ENCODE peak calls at places on chromosomes 1 and 21, in nine cellular contexts. V is HCT116; N is CD8-positive, alpha-beta memory T cell; L is activated T-helper 1 cell treated with anti-CD3 and anti-CD28 coated beads, Interleukin-12 subunit alpha, Interleukin-12 subunit beta, Interleukin-2, Interleukin-4 antibody, amounts not matched to agents 30 ng/mL and 10 ng/mL and 1 ng/mL, durations not matched to agents 14 hours and 24 hours and 36 hours; A is hypothalamus; C is activated CD4-positive, alpha-beta T cell treated with anti-CD3 and anti-CD28 coated beads for 48 hours; H is HuH-7.5; I is AG08396; U is gastrocnemius medialis. O is an unnamed sample.

GRCh38 chr21:32813265-32813903 is 41.8 kb upstream of the PAXBP1 start:
- DNase-seq in N (no peak), V (no peak), A (no peak), C (no peak), L (no peak), H (no peak), I (no peak), U (no peak), O (no peak)

GRCh38 chr1:18142471-18142870 is 34.9 kb downstream of the IGSF21 start:
- DNase-seq in I (no peak), H (no peak), L (no peak), N (no peak), U (no peak), C (no peak), V (no peak), A (no peak), O (no peak)

GRCh38 chr1:167121375-167122120 is 27.7 kb downstream of the STYXL2 start:
- DNase-seq in N (peak; percentile 11), V (peak; percentile 18), A (no peak), L (peak; percentile 13), H (no peak), C (peak; percentile 40), I (no peak), U (no peak), O (no peak)

GRCh38 chr1:146034976-146035469 is 13.5 kb upstream of the HJV start:
- DNase-seq in L (no peak), C (no peak), A (no peak), N (no peak), I (no peak), V (no peak), H (no peak), U (no peak), O (no peak)

GRCh38 chr1:206102292-206102936 is 14.8 kb downstream of the AVPR1B start:
- DNase-seq in I (no peak), V (no peak), A (no peak), L (no peak), N (no peak), C (no peak), H (no peak), U (no peak), O (no peak)

GRCh38 chr1:35443768-35444518 is 113.3 kb downstream of the KIAA0319L start:
- DNase-seq in U (no peak), L (no peak), I (no peak), H (no peak), V (no peak), A (no peak), C (no peak), N (no peak), O (no peak)

GRCh38 chr21:34933609-34934345 is 115.3 kb downstream of the RUNX1 start:
- DNase-seq in C (no peak), U (no peak), V (no peak), N (peak; percentile 63), I (no peak), H (no peak), L (peak; percentile 37), A (no peak), O (no peak)

GRCh38 chr1:178774263-178774662 is 49.2 kb downstream of the RALGPS2 start:
- DNase-seq in N (no peak), H (no peak), U (no peak), L (no peak), A (no peak), I (no peak), V (no peak), C (no peak), O (no peak)

GRCh38 chr1:228286505-228287417 is 78.9 kb downstream of the OBSCN start:
- DNase-seq in A (no peak), L (no peak), N (no peak), H (no peak), C (no peak), V (no peak), U (no peak), I (no peak), O (no peak)

GRCh38 chr1:6188466-6188865 is 8.3 kb upstream of the CHD5 start:
- DNase-seq in V (no peak), U (no peak), A (no peak), H (no peak), L (no peak), N (no peak), C (no peak), I (no peak), O (no peak)

GRCh38 chr1:9845914-9846313 is 22.1 kb upstream of the CLSTN1 start:
- DNase-seq in N (no peak), L (no peak), I (no peak), V (no peak), C (no peak), U (no peak), A (no peak), H (no peak), O (no peak)

GRCh38 chr1:218660678-218661053 is 315.5 kb downstream of the TGFB2 start:
- DNase-seq in C (no peak), L (no peak), N (no peak), A (no peak), H (no peak), U (no peak), V (peak; percentile 81), I (no peak), O (peak; percentile 46)

GRCh38 chr1:29686012-29686930 is 449.9 kb downstream of the PTPRU start:
- DNase-seq in L (no peak), V (no peak), A (no peak), C (no peak), N (no peak), I (no peak), U (no peak), H (no peak), O (no peak)

GRCh38 chr1:117036018-117036421 is 24.1 kb upstream of the TTF2 start:
- DNase-seq in U (no peak), A (no peak), I (no peak), V (no peak), N (no peak), L (no peak), C (no peak), H (no peak), O (no peak)

GRCh38 chr1:40315795-40316594 is 1.1 kb downstream of the COL9A2 start:
- DNase-seq in L (no peak), C (peak; percentile 47), I (peak; percentile 29), U (no peak), H (peak; percentile 60), V (no peak), A (peak; percentile 36), N (peak; percentile 11), O (no peak)

GRCh38 chr1:205465392-205465791 is 9.5 kb upstream of the BLACAT1 start:
- DNase-seq in V (no peak), C (no peak), I (no peak), H (no peak), U (no peak), A (no peak), N (no peak), L (no peak), O (no peak)

GRCh38 chr1:205294175-205294913 is 27.2 kb downstream of the NUAK2 start:
- DNase-seq in H (no peak), A (no peak), N (no peak), U (no peak), I (peak; percentile 71), V (no peak), C (no peak), L (no peak), O (peak; percentile 61)

GRCh38 chr1:229782469-229782868 is 156.4 kb downstream of the URB2 start:
- DNase-seq in V (no peak), I (no peak), C (no peak), U (no peak), H (no peak), N (no peak), L (no peak), A (no peak), O (no peak)

GRCh38 chr1:24705260-24706073 is 39.8 kb upstream of the CLIC4 start:
- DNase-seq in L (peak; percentile 32), V (peak; percentile 81), U (peak; percentile 45), N (no peak), C (peak; percentile 55), H (peak; percentile 88), I (peak; percentile 94), A (peak; percentile 70), O (peak; percentile 78)

GRCh38 chr1:160078392-160079195 is 2.7 kb upstream of the KCNJ9 start:
- DNase-seq in N (peak; percentile 43), U (no peak), I (peak; percentile 70), C (peak; percentile 82), L (peak; percentile 47), H (peak; percentile 73), A (peak; percentile 61), V (peak; percentile 23), O (no peak)

GRCh38 chr1:32801096-32801713 is 16.0 kb downstream of the YARS1 start:
- DNase-seq in U (no peak), N (peak; percentile 75), H (no peak), V (no peak), L (peak; percentile 47), A (no peak), I (no peak), C (peak; percentile 44), O (no peak)

GRCh38 chr1:209634005-209634737 is 18.1 kb downstream of the LAMB3 start:
- DNase-seq in U (no peak), I (no peak), H (no peak), N (no peak), C (no peak), A (no peak), V (no peak), L (no peak), O (no peak)

GRCh38 chr1:66243548-66244130 is 290.3 kb upstream of the SGIP1 start:
- DNase-seq in N (no peak), C (peak; percentile 38), H (no peak), I (no peak), A (no peak), V (no peak), L (peak; percentile 4), U (no peak), O (no peak)

GRCh38 chr1:27588256-27589232 is 15.4 kb downstream of the AHDC1 start:
- DNase-seq in A (no peak), H (no peak), V (no peak), I (peak; percentile 78), C (no peak), L (no peak), N (no peak), U (no peak), O (no peak)

GRCh38 chr1:54795841-54796468 is 5.2 kb downstream of the TTC22 start:
- DNase-seq in N (no peak), A (no peak), C (no peak), U (no peak), L (no peak), I (no peak), H (no peak), V (no peak), O (no peak)